ENCODE peak calls at places on chromosomes 7 and 10, in six cellular contexts. H, U, Z, I, Q and X are unnamed samples. For H3K4me1, the result is how much of the 10 kb centered on the place peaks cover.

GRCh38 chr10:97891497-97892167 is 42.0 kb downstream of the GOLGA7B start:
- DNase-seq in H (peak), U (peak), Z (no peak), Q (no peak), I (no peak), X (no peak)

GRCh38 chr10:29517352-29517923 is 117.3 kb downstream of the SVIL start:
- DNase-seq in H (peak), Q (peak), I (peak), Z (no peak), U (no peak), X (no peak)

GRCh38 chr10:44030132-44030531 is 354.8 kb downstream of the CXCL12 start:
- DNase-seq in Q (peak), H (no peak), U (no peak), Z (no peak), I (no peak), X (no peak)

GRCh38 chr7:17233643-17234397 is 64.6 kb upstream of the AHR start:
- DNase-seq in Q (peak), Z (no peak), I (no peak), H (no peak), U (no peak), X (no peak)

GRCh38 chr10:127048630-127049029 is 143.4 kb downstream of the DOCK1 start:
- DNase-seq in U (no peak), Q (no peak), Z (no peak), H (no peak), I (no peak), X (no peak)

GRCh38 chr7:47778153-47778661 is 170.1 kb downstream of the PKD1L1 start:
- DNase-seq in Q (peak), U (no peak), H (no peak), Z (no peak), I (no peak), X (no peak)

GRCh38 chr7:98617051-98617959 is at the start of gene NPTX2:
- DNase-seq in U (no peak), Z (no peak), I (peak), Q (no peak), H (peak), X (peak)

GRCh38 chr7:55339033-55339995 is 25.8 kb upstream of the LANCL2 start:
- DNase-seq in H (no peak), Q (no peak), U (no peak), Z (no peak), I (no peak), X (no peak)

GRCh38 chr7:74082770-74083116 is 861 bp upstream of the LIMK1 start:
- DNase-seq in H (no peak), Z (no peak), Q (no peak), I (no peak), U (no peak), X (no peak)

GRCh38 chr7:8277394-8277982 is 15.5 kb upstream of the ICA1 start:
- DNase-seq in H (peak), Z (no peak), I (no peak), Q (peak), U (no peak), X (no peak)

GRCh38 chr10:97888641-97889262 is 39.1 kb downstream of the GOLGA7B start:
- DNase-seq in Z (peak), I (no peak), Q (peak), U (peak), H (no peak), X (no peak)

GRCh38 chr10:100997364-100998182 is 2.0 kb upstream of the LZTS2 start:
- DNase-seq in Z (peak), I (peak), H (peak), U (peak), Q (peak), X (peak)

GRCh38 chr7:144908324-144908723 is 72.5 kb upstream of the TPK1 start:
- DNase-seq in U (no peak), I (no peak), Z (no peak), H (no peak), Q (no peak), X (no peak)

GRCh38 chr10:24207781-24208611 is 942 bp upstream of the KIAA1217 start:
- DNase-seq in U (no peak), Q (peak), Z (no peak), H (peak), I (peak), X (peak)

GRCh38 chr7:151051108-151051507 is 2.8 kb downstream of the ASIC3 start:
- DNase-seq in Q (peak), H (peak), U (no peak), Z (no peak), I (peak), X (no peak)

GRCh38 chr7:50821457-50821977 is 38.8 kb upstream of the GRB10 start:
- DNase-seq in U (no peak), I (no peak), H (no peak), Z (no peak), Q (peak), X (no peak)

GRCh38 chr10:72425133-72425532 is 70.4 kb upstream of the DNAJB12 start:
- DNase-seq in U (no peak), I (no peak), Z (no peak), Q (peak), H (peak), X (no peak)

GRCh38 chr10:60970526-60970925 is 26.5 kb upstream of the RHOBTB1 start:
- DNase-seq in U (no peak), H (no peak), Q (no peak), Z (no peak), I (no peak), X (no peak)

GRCh38 chr7:50349963-50350944 is 45.7 kb downstream of the IKZF1 start:
- DNase-seq in Z (no peak), H (no peak), U (peak), Q (no peak), I (no peak), X (no peak)

GRCh38 chr10:112389147-112389822 is 15.4 kb downstream of the ACSL5 start:
- DNase-seq in U (no peak), Q (peak), Z (no peak), I (no peak), H (peak), X (no peak)

GRCh38 chr7:16647435-16647960 is 1.5 kb downstream of the BZW2 start:
- DNase-seq in H (no peak), Q (no peak), U (no peak), Z (no peak), I (no peak), X (no peak)

GRCh38 chr10:13820591-13821377 is 234.0 kb downstream of the PRPF18 start:
- DNase-seq in Z (no peak), U (no peak), I (no peak), H (no peak), Q (no peak), X (no peak)

GRCh38 chr10:15729890-15730289 is 10.2 kb upstream of the ITGA8 start:
- DNase-seq in U (no peak), H (no peak), Q (no peak), I (no peak), Z (no peak), X (no peak)

GRCh38 chr7:926061-927030 is 28.1 kb downstream of the ADAP1 start:
- DNase-seq in Q (no peak), U (peak), Z (no peak), I (no peak), H (no peak), X (no peak)

GRCh38 chr7:74061840-74062539 is 21.6 kb upstream of the LIMK1 start:
- DNase-seq in Z (no peak), U (peak), H (no peak), I (no peak), Q (peak), X (peak)

GRCh38 chr7:43872401-43873165 is 3.3 kb upstream of the MRPS24 start:
- DNase-seq in I (no peak), Z (no peak), Q (peak), H (peak), U (peak), X (no peak)

GRCh38 chr10:34815174-34816066 is at the start of gene PARD3:
- DNase-seq in U (peak), Q (peak), I (peak), Z (no peak), H (peak), X (peak)

GRCh38 chr10:62740885-62741284 is 63.6 kb upstream of the ADO start:
- DNase-seq in H (no peak), U (no peak), Z (no peak), I (no peak), Q (no peak), X (no peak)
- H3K27ac ChIP-seq in H (no peak), U (no peak), Z (no peak), I (no peak), Q (no peak), X (no peak)

DNA sequence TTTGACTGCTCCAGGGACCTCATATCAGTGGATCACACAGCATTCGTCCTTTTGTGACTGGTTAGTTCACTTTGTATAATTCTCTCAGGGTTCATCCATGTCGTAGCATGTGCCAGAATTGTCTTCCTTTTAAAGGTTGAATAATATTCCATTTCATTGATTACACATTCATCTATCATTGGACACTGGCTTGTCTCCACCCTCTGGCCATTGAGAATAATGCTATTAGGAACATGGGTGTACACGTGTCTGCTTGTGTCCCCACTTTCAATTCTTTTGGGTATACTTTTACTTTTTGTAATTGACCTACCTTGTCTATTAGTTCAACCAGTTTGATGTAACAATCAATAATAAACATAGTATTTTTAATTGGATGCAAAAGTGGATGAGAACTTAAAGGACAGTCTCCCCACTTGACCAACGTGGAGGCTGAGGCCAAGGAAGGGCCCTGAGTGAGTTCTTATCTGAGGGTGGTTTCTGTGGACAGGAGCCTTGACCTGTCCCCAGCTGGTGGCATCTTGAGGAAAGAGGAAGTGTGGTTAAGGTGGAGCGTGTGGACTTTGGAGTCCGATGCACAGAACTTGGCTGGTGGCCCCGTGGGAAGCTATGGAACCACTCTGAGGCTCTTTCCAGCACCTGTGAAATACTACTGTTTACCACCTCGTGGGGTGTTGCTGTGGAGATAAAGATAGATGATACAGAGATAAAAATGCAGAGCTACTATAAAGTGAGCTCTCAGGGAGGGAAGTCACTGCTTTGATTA is 16.6 kb downstream of the WDFY4 start:
- DNase-seq in Q (no peak), H (no peak), I (no peak), U (no peak), Z (no peak), X (no peak)
- H3K4me1 ChIP-seq in Q (under half), H (under half), I (under half), U (half or more), Z (under half), X (under half)

DNA sequence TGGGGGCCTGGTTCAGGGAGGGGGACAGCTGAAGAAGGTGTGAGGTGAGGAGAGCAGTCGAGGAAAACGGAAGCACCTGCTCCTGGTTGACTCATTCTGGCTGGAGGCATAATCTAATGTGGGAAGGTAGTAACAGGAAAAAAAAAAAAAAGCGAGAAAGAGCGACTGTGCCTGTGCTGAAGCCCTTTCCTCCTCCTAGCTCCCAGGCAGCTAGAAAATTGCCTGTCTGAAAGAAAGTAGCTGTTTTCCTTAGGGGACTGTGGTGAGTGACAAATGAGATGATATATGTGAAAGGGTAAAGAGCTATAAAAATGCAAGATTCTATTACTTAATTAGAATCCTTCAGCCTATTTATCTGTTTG is 4.9 kb upstream of the MEST start:
- DNase-seq in H (no peak), Q (peak), I (no peak), U (no peak), Z (no peak), X (no peak)
- H3K4me3 ChIP-seq in H (peak), Q (peak), I (no peak), U (peak), Z (peak), X (peak)

DNA sequence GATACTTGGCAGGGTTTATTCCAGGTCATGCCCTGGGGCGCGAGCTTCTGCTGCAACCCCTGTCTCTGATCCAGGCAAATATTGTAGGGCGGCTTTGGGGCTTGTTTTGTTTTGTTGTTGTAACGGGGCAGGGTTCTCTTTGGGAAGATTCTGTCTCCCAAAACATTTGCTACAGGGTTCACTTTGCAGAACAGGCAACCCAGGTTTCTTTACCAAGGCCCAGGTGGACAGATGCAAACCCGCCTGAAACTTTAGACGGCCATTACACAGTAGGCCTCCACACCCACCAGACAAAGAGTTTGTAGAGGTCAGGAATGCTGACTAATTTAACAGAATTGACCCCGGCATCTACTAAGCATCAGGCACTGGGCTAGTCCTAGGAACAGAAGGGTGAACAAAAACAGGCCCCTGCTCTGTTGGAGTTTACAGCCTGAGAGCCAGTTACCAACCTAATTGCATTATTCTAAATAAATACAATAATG is 570 bp upstream of the CDCA7L start:
- DNase-seq in Z (no peak), H (no peak), U (no peak), I (no peak), Q (peak), X (no peak)
- H3K27ac ChIP-seq in Z (peak), H (no peak), U (peak), I (no peak), Q (no peak), X (peak)

GRCh38 chr7:116515584-116515983 is 9.3 kb upstream of the CAV1 start:
- DNase-seq in I (no peak), H (no peak), Z (no peak), U (no peak), Q (no peak), X (no peak)

GRCh38 chr7:116509982-116510579 is 10.5 kb downstream of the CAV2 start:
- DNase-seq in Z (no peak), Q (no peak), I (no peak), U (no peak), H (no peak), X (no peak)

GRCh38 chr7:116512524-116513188 is 12.2 kb upstream of the CAV1 start:
- DNase-seq in H (no peak), I (no peak), U (no peak), Z (no peak), Q (no peak), X (no peak)

GRCh38 chr7:116511552-116512523 is 12.3 kb downstream of the CAV2 start:
- DNase-seq in Q (peak), Z (no peak), U (no peak), H (no peak), I (no peak), X (no peak)

GRCh38 chr7:116510795-116511194 is 11.3 kb downstream of the CAV2 start:
- DNase-seq in I (no peak), Z (no peak), Q (no peak), H (no peak), U (no peak), X (no peak)
- H3K4me1 ChIP-seq in I (under half), Z (under half), Q (under half), H (under half), U (under half), X (under half)